ENCODE peak calls at places on chromosomes 5 and 9, in six cellular contexts. U is Peyer's patch; M is A549; S is mucosa of descending colon; X is upper lobe of left lung; J is CD8-positive, alpha-beta T cell. K is an unnamed sample.

GRCh38 chr5:179324760-179325295 is 20.4 kb downstream of the ADAMTS2 start:
- DNase-seq in U (peak; percentile 19), M (no peak), S (no peak), X (no peak), J (no peak), K (no peak)

GRCh38 chr5:56206126-56206525 is 27.0 kb downstream of the ANKRD55 start:
- DNase-seq in U (no peak), M (no peak), S (no peak), X (no peak), J (no peak), K (no peak)

GRCh38 chr5:39270172-39270848 is 50.9 kb upstream of the FYB1 start:
- DNase-seq in U (no peak), M (no peak), S (no peak), X (no peak), J (no peak), K (no peak)

GRCh38 chr5:158718738-158719505 is 380.8 kb downstream of the EBF1 start:
- DNase-seq in U (no peak), M (no peak), S (no peak), X (no peak), J (no peak), K (no peak)

GRCh38 chr5:75843319-75843718 is 126.1 kb upstream of the POC5 start:
- DNase-seq in U (no peak), M (no peak), S (no peak), X (no peak), J (no peak), K (no peak)

GRCh38 chr5:52743970-52744369 is 43.7 kb upstream of the ITGA1 start:
- DNase-seq in U (no peak), M (no peak), S (peak; percentile 11), X (no peak), J (peak; percentile 22), K (no peak)

GRCh38 chr5:10625700-10626472 is 62.0 kb downstream of the ANKRD33B start:
- DNase-seq in U (no peak), M (no peak), S (no peak), X (peak; percentile 40), J (no peak), K (no peak)

GRCh38 chr5:7392401-7393024 is 3.4 kb upstream of the ADCY2 start:
- DNase-seq in U (peak; percentile 52), M (peak; percentile 46), S (peak; percentile 62), X (no peak), J (no peak), K (no peak)

GRCh38 chr5:10355071-10355889 is 1.8 kb downstream of the MARCHF6 start:
- DNase-seq in U (no peak), M (no peak), S (no peak), X (no peak), J (no peak), K (no peak)

GRCh38 chr5:65981969-65982368 is 55.6 kb downstream of the ERBIN start:
- DNase-seq in U (no peak), M (no peak), S (no peak), X (no peak), J (no peak), K (no peak)

GRCh38 chr5:171633776-171634470 is 151.7 kb upstream of the SMIM23 start:
- DNase-seq in U (no peak), M (no peak), S (no peak), X (no peak), J (no peak), K (no peak)

GRCh38 chr9:419571-420156 is 205.0 kb downstream of the DOCK8 start:
- DNase-seq in U (no peak), M (peak; percentile 18), S (no peak), X (no peak), J (no peak), K (no peak)

GRCh38 chr5:149017669-149018068 is 45.2 kb downstream of the SH3TC2 start:
- DNase-seq in U (no peak), M (no peak), S (no peak), X (no peak), J (no peak), K (no peak)

GRCh38 chr9:93459432-93459847 is 6.1 kb upstream of the FAM120AOS start:
- DNase-seq in U (no peak), M (no peak), S (no peak), X (no peak), J (no peak), K (no peak)
- H3K4me1 ChIP-seq in U (no peaks in the 10 kb centered on the region), M (peaks cover 81% of the 10 kb centered on the region), S (peaks cover 74% of the 10 kb centered on the region), X (peaks cover 61% of the 10 kb centered on the region), J (peaks cover 22% of the 10 kb centered on the region), K (peaks cover 90% of the 10 kb centered on the region)

GRCh38 chr5:45694255-45694834 is 1.8 kb downstream of the HCN1 start:
- DNase-seq in U (no peak), M (no peak), S (no peak), X (no peak), J (no peak), K (no peak)
- H3K4me3 ChIP-seq in U (no peak overlapping the region), M (no peak overlapping the region), S (no peak overlapping the region), X (no peak overlapping the region), J (no peak overlapping the region), K (no peak overlapping the region)

GRCh38 chr9:124295097-124295794 is 37.5 kb downstream of the NEK6 start:
- DNase-seq in U (no peak), M (no peak), S (no peak), X (no peak), J (no peak), K (no peak)
- H3K4me1 ChIP-seq in U (no peaks in the 10 kb centered on the region), M (peaks cover 95% of the 10 kb centered on the region), S (peaks cover 26% of the 10 kb centered on the region), X (peaks cover 91% of the 10 kb centered on the region), J (no peaks in the 10 kb centered on the region), K (peaks cover 93% of the 10 kb centered on the region)

GRCh38 chr5:71887680-71888079 is 168.6 kb downstream of the CARTPT start:
- DNase-seq in U (no peak), M (peak; percentile 87), S (no peak), X (no peak), J (no peak), K (no peak)
- H3K4me3 ChIP-seq in U (no peak overlapping the region), M (no peak overlapping the region), S (no peak overlapping the region), X (no peak overlapping the region), J (no peak overlapping the region), K (no peak overlapping the region)

DNA sequence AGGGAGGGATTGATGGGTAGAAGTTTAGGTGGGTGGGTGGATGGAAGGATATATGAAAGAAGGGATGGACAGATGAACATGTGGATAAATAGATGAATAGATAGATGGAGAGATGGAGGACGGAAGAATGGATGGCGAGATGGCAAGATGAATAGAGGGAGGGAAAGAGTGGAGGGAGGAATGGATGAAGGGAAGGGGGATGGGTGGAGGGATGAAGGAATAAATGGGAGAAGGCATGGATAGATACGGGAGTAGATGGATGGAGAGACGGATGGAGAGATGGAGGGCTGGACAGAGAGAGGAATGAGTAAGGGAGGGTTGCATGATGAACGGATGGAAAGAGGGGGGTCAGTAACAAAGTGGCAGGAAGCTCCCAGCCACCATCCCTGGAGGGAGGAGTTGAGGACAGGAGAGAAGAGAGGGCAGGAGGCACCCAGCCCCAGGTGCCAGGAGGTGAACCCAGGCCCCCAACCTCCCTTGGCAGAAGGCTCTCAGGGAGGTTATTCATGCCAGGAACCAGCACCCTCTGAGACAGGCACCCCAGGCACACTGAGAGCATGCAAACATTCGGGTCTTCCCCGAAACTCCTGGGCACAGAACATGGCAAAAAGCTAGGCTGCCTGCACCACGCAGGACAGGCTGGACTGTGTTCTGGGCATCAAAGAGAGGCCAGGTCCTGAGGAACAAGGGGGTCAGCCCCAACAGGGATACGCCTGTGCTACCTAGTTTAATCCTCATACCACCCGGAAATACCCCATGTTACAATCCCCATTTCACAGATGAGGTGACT is 9.1 kb downstream of the SARDH start:
- DNase-seq in U (no peak), M (no peak), S (no peak), X (no peak), J (no peak), K (no peak)
- H3K4me1 ChIP-seq in U (no peaks in the 10 kb centered on the region), M (no peaks in the 10 kb centered on the region), S (no peaks in the 10 kb centered on the region), X (no peaks in the 10 kb centered on the region), J (peaks cover 5% of the 10 kb centered on the region), K (no peaks in the 10 kb centered on the region)

GRCh38 chr5:178238711-178239592 is 6.3 kb upstream of the PHYKPL start:
- DNase-seq in U (no peak), M (no peak), S (no peak), X (no peak), J (no peak), K (peak; percentile 45)
- H3K4me3 ChIP-seq in U (no peak overlapping the region), M (no peak overlapping the region), S (no peak overlapping the region), X (no peak overlapping the region), J (no peak overlapping the region), K (no peak overlapping the region)